ENCODE peak calls at places on chromosomes 3 and 15, in six cellular contexts. Y, X, R, A, V and D are unnamed samples.
A peak's percentile ranks its signal among the peaks of the same experiment; 100 is the strongest.

GRCh38 chr3:64266983-64267382 is 41.7 kb upstream of the PRICKLE2 start:
- DNase-seq in Y (no peak), X (no peak), R (no peak), A (no peak), V (no peak), D (no peak)

GRCh38 chr3:155352900-155353490 is 59.5 kb upstream of the STRIT1 start:
- DNase-seq in Y (peak; percentile 29), X (no peak), R (no peak), A (no peak), V (no peak), D (peak; percentile 24)

GRCh38 chr3:61679103-61679502 is 117.7 kb downstream of the PTPRG start:
- DNase-seq in Y (no peak), X (no peak), R (no peak), A (no peak), V (no peak), D (no peak)

GRCh38 chr3:62335196-62335595 is 38.2 kb downstream of the FEZF2 start:
- DNase-seq in Y (no peak), X (no peak), R (no peak), A (no peak), V (no peak), D (no peak)

GRCh38 chr3:42530073-42530472 is 27.6 kb downstream of the VIPR1 start:
- DNase-seq in Y (no peak), X (no peak), R (no peak), A (no peak), V (no peak), D (no peak)

GRCh38 chr3:126522363-126522788 is 1.6 kb upstream of the CHST13 start:
- DNase-seq in Y (peak; percentile 43), X (peak; percentile 55), R (no peak), A (peak; percentile 54), V (peak; percentile 71), D (peak; percentile 25)

GRCh38 chr3:100665230-100665629 is 44.1 kb upstream of the TFG start:
- DNase-seq in Y (no peak), X (no peak), R (no peak), A (no peak), V (no peak), D (no peak)

GRCh38 chr15:78709263-78709882 is 68.4 kb upstream of the CHRNB4 start:
- DNase-seq in Y (peak; percentile 42), X (peak; percentile 78), R (peak; percentile 86), A (peak; percentile 75), V (peak; percentile 88), D (peak; percentile 35)

GRCh38 chr15:75389791-75390382 is 21.5 kb upstream of the MAN2C1 start:
- DNase-seq in Y (no peak), X (no peak), R (no peak), A (no peak), V (no peak), D (no peak)

GRCh38 chr15:45285413-45285812 is 33.4 kb downstream of the SLC28A2 start:
- DNase-seq in Y (no peak), X (no peak), R (no peak), A (no peak), V (no peak), D (no peak)

GRCh38 chr15:43025150-43025549 is 80.7 kb downstream of the UBR1 start:
- DNase-seq in Y (no peak), X (no peak), R (no peak), A (no peak), V (no peak), D (no peak)

GRCh38 chr3:9033867-9034266 is 70.6 kb upstream of the RAD18 start:
- DNase-seq in Y (no peak), X (no peak), R (no peak), A (no peak), V (no peak), D (no peak)

GRCh38 chr15:78950906-78951840 is 6.3 kb upstream of the CTSH start:
- DNase-seq in Y (no peak), X (no peak), R (no peak), A (no peak), V (no peak), D (peak; percentile 28)

GRCh38 chr3:37700849-37701248 is 160.8 kb upstream of the CTDSPL start:
- DNase-seq in Y (no peak), X (no peak), R (no peak), A (no peak), V (no peak), D (no peak)

GRCh38 chr15:74203914-74204431 is 1.4 kb upstream of the STRA6 start:
- DNase-seq in Y (no peak), X (no peak), R (no peak), A (no peak), V (no peak), D (no peak)

GRCh38 chr3:3127432-3128010 is 781 bp downstream of the TRNT1 start:
- DNase-seq in Y (no peak), X (no peak), R (no peak), A (no peak), V (no peak), D (no peak)

GRCh38 chr3:123412811-123413588 is 35.9 kb downstream of the ADCY5 start:
- DNase-seq in Y (no peak), X (no peak), R (no peak), A (no peak), V (peak; percentile 82), D (no peak)

GRCh38 chr3:71421820-71422566 is 161.5 kb downstream of the FOXP1 start:
- DNase-seq in Y (no peak), X (no peak), R (no peak), A (no peak), V (no peak), D (no peak)

GRCh38 chr15:98599911-98600685 is 48.2 kb upstream of the IGF1R start:
- DNase-seq in Y (peak; percentile 65), X (no peak), R (peak; percentile 71), A (peak; percentile 29), V (no peak), D (no peak)

GRCh38 chr3:27976933-27977332 is 254.8 kb upstream of the EOMES start:
- DNase-seq in Y (no peak), X (no peak), R (no peak), A (no peak), V (no peak), D (no peak)

GRCh38 chr3:29488922-29489321 is 208.1 kb downstream of the RBMS3 start:
- DNase-seq in Y (no peak), X (no peak), R (no peak), A (no peak), V (no peak), D (no peak)
- TF ChIP-seq POLR2AphosphoS5 in Y (no peak), X (no peak), R (no peak), A (no peak), V (no peak), D (no peak)

DNA sequence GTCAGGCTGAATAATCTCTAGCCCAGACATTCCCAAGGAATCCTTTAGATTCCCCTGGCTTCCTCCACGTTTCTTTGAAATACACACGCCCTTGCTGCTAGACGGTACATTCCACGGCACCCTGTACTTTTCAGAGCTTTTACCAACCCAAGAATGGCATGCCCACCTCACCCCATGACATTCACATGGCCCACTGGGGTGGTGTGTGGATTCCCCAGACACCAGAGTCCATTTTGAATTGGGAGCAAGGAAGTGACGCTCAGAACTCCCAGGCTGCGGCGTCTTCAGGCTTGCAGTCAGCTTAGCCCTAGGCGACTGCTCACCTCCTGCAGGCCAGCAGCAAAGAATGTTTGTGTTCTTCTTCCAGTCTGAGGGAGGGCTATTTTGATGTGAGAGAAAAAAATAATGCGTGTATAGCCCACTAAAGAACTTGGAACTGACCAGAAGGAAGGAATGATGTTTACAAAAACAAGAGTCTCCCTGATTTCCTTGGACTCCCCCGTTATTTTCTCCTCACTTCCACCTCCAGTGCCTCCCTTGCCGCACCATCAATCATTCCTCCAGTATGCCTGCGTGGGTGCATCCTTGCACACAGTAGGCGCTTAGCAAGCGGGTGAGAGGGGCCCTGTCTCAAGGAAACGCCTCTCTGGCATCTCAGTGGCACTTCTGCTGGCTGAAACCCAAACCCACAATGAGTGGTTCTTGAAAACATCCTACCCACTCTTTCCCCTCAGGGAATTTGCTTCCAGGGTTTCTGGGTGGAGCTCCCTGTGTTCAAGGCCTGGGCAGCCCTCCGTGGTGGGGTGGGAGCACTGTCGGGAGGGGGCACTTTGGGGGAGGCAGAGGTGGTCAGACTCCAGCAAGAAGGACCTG is 59.9 kb downstream of the SMAD6 start:
- DNase-seq in Y (no peak), X (no peak), R (no peak), A (no peak), V (no peak), D (no peak)
- H3K4me1 ChIP-seq in Y (peaks cover 84% of the 10 kb centered on the region), X (peaks cover 86% of the 10 kb centered on the region), R (peaks cover 58% of the 10 kb centered on the region), A (peaks cover 57% of the 10 kb centered on the region), V (peaks cover 39% of the 10 kb centered on the region), D (peaks cover 95% of the 10 kb centered on the region)

DNA sequence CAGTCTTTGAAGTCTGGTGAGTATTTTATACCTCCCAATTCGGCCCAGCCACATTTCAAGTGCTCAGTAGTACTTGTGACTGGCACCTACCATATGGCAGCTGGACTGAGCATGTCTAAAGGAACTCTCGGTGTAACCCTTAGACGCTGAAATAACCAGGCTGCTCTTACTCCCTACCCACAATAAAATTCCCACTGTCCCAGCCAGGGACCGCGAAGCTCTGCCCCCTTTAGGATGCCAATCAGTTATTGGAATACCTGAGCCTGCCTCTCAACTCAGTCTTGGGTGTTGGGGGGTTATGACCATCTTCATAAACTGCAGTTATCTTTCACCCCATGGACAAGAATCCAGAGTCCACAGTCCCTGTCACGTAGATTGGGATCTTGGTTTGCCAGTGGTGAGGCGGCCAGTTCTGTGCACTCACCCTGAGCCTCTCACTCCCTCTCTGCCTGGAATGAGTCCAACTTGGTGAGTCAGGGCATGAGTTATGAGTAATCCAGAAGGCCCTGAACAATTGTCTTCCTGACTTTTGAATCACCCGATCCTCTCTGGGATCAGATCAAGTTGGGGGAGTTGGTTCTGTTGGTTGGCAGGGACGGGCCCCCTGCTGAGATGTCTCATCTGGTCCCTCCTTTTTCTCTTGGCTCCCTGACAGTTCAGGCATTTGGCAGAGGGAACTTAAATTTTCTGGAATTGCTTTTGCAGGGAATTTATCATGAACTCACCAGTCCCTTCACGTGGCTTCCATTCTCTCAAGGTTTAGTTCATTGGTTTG is 120.1 kb upstream of the UBE2E1 start:
- DNase-seq in Y (peak; percentile 97), X (peak; percentile 68), R (no peak), A (peak; percentile 88), V (peak; percentile 91), D (peak; percentile 94)
- TF ChIP-seq POLR2AphosphoS5 in Y (peak; percentile 85), X (no peak), R (no peak), A (peak; percentile 74), V (peak; percentile 61), D (peak; percentile 64)

GRCh38 chr15:101066501-101067408 is 147.6 kb downstream of the LRRK1 start:
- DNase-seq in Y (no peak), X (no peak), R (no peak), A (no peak), V (no peak), D (no peak)
- H3K4me1 ChIP-seq in Y (peaks cover 10% of the 10 kb centered on the region), X (peaks cover 24% of the 10 kb centered on the region), R (peaks cover 6% of the 10 kb centered on the region), A (peaks cover 20% of the 10 kb centered on the region), V (peaks cover 24% of the 10 kb centered on the region), D (peaks cover 6% of the 10 kb centered on the region)